ENCODE peak calls at places on chromosomes 5 and 9, in five cellular contexts. W is caudate nucleus, X is HCT116, K is upper lobe of right lung, H is spleen. R is an unnamed sample.

GRCh38 chr5:103829585-103829984 is 267.0 kb upstream of the NUDT12 start:
- DNase-seq in K (no peak), W (no peak), H (no peak), X (no peak), R (no peak)

GRCh38 chr5:37580106-37580505 is 201.0 kb downstream of the WDR70 start:
- DNase-seq in X (no peak), W (no peak), H (no peak), K (no peak), R (peak)

GRCh38 chr9:134617836-134618162 is 23.8 kb upstream of the COL5A1 start:
- DNase-seq in K (peak), W (no peak), X (no peak), H (no peak), R (no peak)

GRCh38 chr5:148843510-148844318 is 17.3 kb downstream of the ADRB2 start:
- DNase-seq in H (no peak), X (no peak), K (no peak), W (no peak), R (no peak)

GRCh38 chr5:87120518-87121314 is 147.0 kb upstream of the RASA1 start:
- DNase-seq in H (no peak), X (peak), K (no peak), W (no peak), R (no peak)

GRCh38 chr9:113298924-113299770 is 4.0 kb downstream of the RNF183 start:
- DNase-seq in H (no peak), W (no peak), X (no peak), K (no peak), R (no peak)

GRCh38 chr9:99296375-99296951 is 74.4 kb downstream of the SEC61B start:
- DNase-seq in K (peak), W (peak), H (peak), X (no peak), R (no peak)

GRCh38 chr5:41195228-41195627 is 18.1 kb downstream of the C6 start:
- DNase-seq in X (no peak), W (no peak), K (no peak), H (no peak), R (no peak)

GRCh38 chr5:38645508-38645907 is 89.1 kb upstream of the LIFR start:
- DNase-seq in W (no peak), K (no peak), H (no peak), X (no peak), R (no peak)

GRCh38 chr5:140178482-140179116 is 3.6 kb downstream of the CYSTM1 start:
- DNase-seq in K (no peak), W (no peak), X (no peak), H (no peak), R (no peak)

GRCh38 chr5:98102926-98103325 is 670.5 kb upstream of the RGMB start:
- DNase-seq in K (no peak), H (no peak), X (no peak), W (no peak), R (no peak)

GRCh38 chr5:36232533-36232932 is 9.2 kb downstream of the NADK2 start:
- DNase-seq in X (no peak), H (no peak), K (no peak), W (no peak), R (no peak)

GRCh38 chr5:108481355-108481931 is 99.5 kb upstream of the FBXL17 start:
- DNase-seq in H (no peak), W (no peak), K (no peak), X (peak), R (no peak)

GRCh38 chr5:52789378-52789777 is 1.7 kb downstream of the ITGA1 start:
- DNase-seq in X (no peak), W (no peak), H (no peak), K (no peak), R (no peak)

GRCh38 chr9:126148994-126149393 is 177.6 kb upstream of the MVB12B start:
- DNase-seq in K (peak), X (no peak), W (no peak), H (peak), R (no peak)

DNA sequence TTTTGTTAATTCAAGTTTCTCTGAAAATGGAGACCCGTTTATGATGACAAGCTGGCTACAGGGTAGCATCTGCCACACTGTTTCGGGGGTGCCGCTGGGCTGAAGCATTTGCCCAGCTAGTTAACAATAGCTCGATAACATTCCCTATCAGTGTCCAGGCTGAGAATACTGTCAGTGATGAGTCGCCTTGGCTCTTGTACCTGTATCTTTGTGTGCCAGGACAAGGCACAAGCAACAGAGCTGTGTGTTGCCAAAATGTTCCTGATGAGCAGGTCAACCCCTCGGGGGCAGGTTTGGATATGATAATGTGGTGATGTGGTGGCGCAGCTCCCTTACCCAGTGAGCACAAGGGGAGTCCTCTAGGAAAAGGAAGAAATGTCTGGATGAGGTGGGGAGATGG is 7.0 kb downstream of the TGFBI start:
- DNase-seq in W (no peak), H (peak), K (no peak), X (no peak), R (no peak)
- H3K27ac ChIP-seq in W (no peak), H (peak), K (peak), X (no peak), R (no peak)

DNA sequence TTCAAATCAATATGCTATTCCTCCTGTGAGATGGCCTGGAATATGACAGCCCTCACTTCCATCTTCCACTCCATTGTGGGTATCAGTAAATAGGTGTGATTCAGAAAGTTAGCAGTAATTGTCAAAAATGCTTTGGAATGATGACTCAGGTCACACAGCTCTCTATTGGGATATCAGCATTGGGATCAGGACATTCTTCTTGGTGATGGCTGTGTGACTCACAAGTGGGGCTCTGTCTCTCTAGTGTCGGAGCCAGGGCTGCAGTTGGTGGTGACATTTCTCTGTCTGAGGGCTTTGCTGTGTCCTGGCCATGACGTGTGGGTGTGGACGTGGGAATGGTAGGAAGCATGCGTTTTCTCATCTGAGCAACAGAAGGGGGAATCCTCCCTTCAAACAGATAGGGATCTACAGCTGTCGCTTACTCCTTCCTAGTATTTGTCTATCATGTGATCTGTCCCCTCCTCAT is 125.1 kb downstream of the TRIO start:
- DNase-seq in H (no peak), K (no peak), X (peak), W (no peak), R (no peak)
- H3K27ac ChIP-seq in H (peak), K (no peak), X (peak), W (no peak), R (no peak)

GRCh38 chr9:124280176-124280691 is 22.5 kb downstream of the NEK6 start:
- DNase-seq in H (no peak), X (no peak), W (no peak), K (peak), R (peak)
- H3K27ac ChIP-seq in H (peak), X (no peak), W (peak), K (peak), R (no peak)

DNA sequence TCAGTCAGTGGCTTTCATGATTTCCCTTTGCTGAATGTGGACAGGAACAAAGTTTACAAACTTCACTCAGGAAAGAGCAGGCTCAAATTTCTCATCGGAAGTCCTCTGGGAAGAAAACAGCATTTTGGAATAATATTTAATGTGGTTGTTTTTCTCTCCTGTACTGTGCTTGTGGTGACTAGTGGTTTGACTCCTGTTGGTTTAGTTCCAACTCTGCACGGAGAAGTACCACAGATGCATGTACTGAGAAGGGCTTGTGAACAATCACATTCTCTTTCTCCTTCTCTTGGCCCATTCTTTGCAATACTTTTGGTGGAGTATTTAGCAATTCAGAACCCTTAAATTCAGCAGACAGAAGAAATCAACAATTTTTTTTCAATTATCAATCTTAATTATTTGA is 13.3 kb downstream of the MPDZ start:
- DNase-seq in H (no peak), K (no peak), X (no peak), W (no peak), R (no peak)
- H3K27ac ChIP-seq in H (no peak), K (no peak), X (no peak), W (no peak), R (no peak)

DNA sequence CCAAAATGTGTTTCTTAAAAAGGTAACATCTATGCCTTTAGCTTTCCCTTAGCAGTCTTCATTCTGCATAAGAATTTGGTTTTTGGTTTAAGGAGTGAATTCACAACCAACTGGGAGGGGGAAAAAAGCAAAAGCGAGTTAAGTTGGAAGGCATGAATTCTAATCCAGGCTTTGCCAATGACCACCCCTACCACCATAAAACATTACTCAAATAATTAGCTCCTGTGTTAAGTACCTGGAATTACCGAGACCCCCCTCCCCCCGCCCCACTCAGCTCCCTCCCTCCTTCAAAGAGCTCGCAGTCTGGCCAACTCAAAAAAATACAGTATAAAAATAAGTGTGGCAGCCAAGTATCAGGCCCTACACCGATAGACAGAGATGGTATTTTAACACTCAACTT is 540 bp downstream of the ATG12 start:
- DNase-seq in H (no peak), K (no peak), W (no peak), X (no peak), R (no peak)
- H3K27ac ChIP-seq in H (peak), K (peak), W (peak), X (peak), R (peak)

GRCh38 chr9:89635007-89635742 is 30.4 kb downstream of the GADD45G start:
- DNase-seq in H (peak), X (no peak), K (peak), W (no peak), R (no peak)
- H3K27ac ChIP-seq in H (no peak), X (no peak), K (no peak), W (no peak), R (no peak)

GRCh38 chr5:125064610-125065009 is 318.2 kb upstream of the ZNF608 start:
- DNase-seq in W (no peak), X (no peak), K (no peak), H (no peak), R (no peak)
- H3K27ac ChIP-seq in W (no peak), X (no peak), K (no peak), H (no peak), R (no peak)

GRCh38 chr5:95904827-95905226 is 56.8 kb downstream of the ELL2 start:
- DNase-seq in X (no peak), W (no peak), K (no peak), H (no peak), R (no peak)

GRCh38 chr5:95910521-95910920 is 51.1 kb downstream of the ELL2 start:
- DNase-seq in K (no peak), W (no peak), H (no peak), X (no peak), R (no peak)

GRCh38 chr5:95907740-95908706 is 53.6 kb downstream of the ELL2 start:
- DNase-seq in H (no peak), W (no peak), X (no peak), K (no peak), R (no peak)

GRCh38 chr5:95908799-95909198 is 52.9 kb downstream of the ELL2 start:
- DNase-seq in W (no peak), K (no peak), X (no peak), H (no peak), R (no peak)

DNA sequence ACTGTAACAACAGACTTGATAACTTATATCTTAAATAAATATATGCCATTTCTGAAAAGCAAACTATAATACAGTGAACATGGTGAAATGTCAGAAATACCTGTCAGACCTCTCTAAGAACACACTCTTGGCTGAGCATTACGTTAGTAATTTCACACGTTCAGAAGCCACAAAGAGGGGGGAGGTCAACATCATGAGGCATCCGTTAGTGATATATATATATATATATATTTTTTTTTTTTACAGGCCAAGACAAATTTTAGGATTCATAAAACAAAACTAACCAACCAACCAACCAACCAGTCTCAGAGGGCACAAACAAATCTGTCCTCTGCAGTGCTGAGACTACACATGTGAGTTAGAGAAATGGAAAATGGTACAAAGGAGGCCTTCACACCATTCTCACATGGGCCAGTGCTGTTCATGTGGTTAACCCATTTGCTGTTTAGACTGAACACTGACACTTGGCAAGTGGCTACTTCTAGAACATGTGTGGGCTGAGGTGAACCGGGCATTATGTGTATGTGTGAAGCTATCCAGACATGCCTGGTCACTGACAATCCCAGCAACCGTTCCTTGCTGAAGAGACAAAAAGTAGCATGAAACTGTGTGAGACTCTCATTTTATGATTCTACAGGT is 54.5 kb downstream of the ELL2 start:
- DNase-seq in K (no peak), W (no peak), H (no peak), X (no peak), R (no peak)
- H3K27ac ChIP-seq in K (no peak), W (no peak), H (peak), X (no peak), R (peak)

GRCh38 chr9:85359161-85359560 is 382.6 kb downstream of the AGTPBP1 start:
- DNase-seq in X (no peak), K (no peak), H (no peak), W (no peak), R (no peak)
- H3K27ac ChIP-seq in X (no peak), K (no peak), H (no peak), W (no peak), R (no peak)